ENCODE peak calls at places on chromosomes 7 and 10, in eight cellular contexts. One of them, this sample, is unnamed.

GRCh38 chr7:5139998-5140397 is 50.0 kb upstream of the WIPI2 start:
- DNase-seq in spleen: no peak
- DNase-seq in AG04450: no peak
- DNase-seq in GM23338: peak
- DNase-seq in endothelial cell: peak
- DNase-seq in tibial artery: no peak
- DNase-seq in cardiac muscle cell: peak
- DNase-seq in WTC11: peak
- DNase-seq in this sample: no peak

GRCh38 chr7:5478568-5479045 is 55.0 kb upstream of the TNRC18 start:
- DNase-seq in spleen: no peak
- DNase-seq in AG04450: no peak
- DNase-seq in GM23338: no peak
- DNase-seq in endothelial cell: no peak
- DNase-seq in tibial artery: no peak
- DNase-seq in cardiac muscle cell: no peak
- DNase-seq in WTC11: no peak
- DNase-seq in this sample: no peak

GRCh38 chr7:19920200-19920599 is 146.8 kb upstream of the TMEM196 start:
- DNase-seq in spleen: no peak
- DNase-seq in AG04450: no peak
- DNase-seq in GM23338: no peak
- DNase-seq in endothelial cell: no peak
- DNase-seq in tibial artery: no peak
- DNase-seq in cardiac muscle cell: peak
- DNase-seq in WTC11: no peak
- DNase-seq in this sample: no peak

GRCh38 chr10:75023074-75023473 is 88.4 kb upstream of the SAMD8 start:
- DNase-seq in spleen: no peak
- DNase-seq in AG04450: no peak
- DNase-seq in GM23338: no peak
- DNase-seq in endothelial cell: no peak
- DNase-seq in tibial artery: no peak
- DNase-seq in cardiac muscle cell: no peak
- DNase-seq in WTC11: no peak
- DNase-seq in this sample: no peak

GRCh38 chr10:114402871-114403544 is 1.3 kb downstream of the AFAP1L2 start:
- DNase-seq in spleen: no peak
- DNase-seq in AG04450: no peak
- DNase-seq in GM23338: peak
- DNase-seq in endothelial cell: no peak
- DNase-seq in tibial artery: no peak
- DNase-seq in cardiac muscle cell: no peak
- DNase-seq in WTC11: no peak
- DNase-seq in this sample: no peak

GRCh38 chr7:26369519-26370385 is 78.1 kb downstream of the SNX10 start:
- DNase-seq in spleen: no peak
- DNase-seq in AG04450: no peak
- DNase-seq in GM23338: peak
- DNase-seq in endothelial cell: peak
- DNase-seq in tibial artery: no peak
- DNase-seq in cardiac muscle cell: peak
- DNase-seq in WTC11: no peak
- DNase-seq in this sample: no peak

GRCh38 chr10:930415-931325 is 835 bp downstream of the LARP4B start:
- DNase-seq in spleen: peak
- DNase-seq in AG04450: no peak
- DNase-seq in GM23338: peak
- DNase-seq in endothelial cell: peak
- DNase-seq in tibial artery: no peak
- DNase-seq in cardiac muscle cell: peak
- DNase-seq in WTC11: peak
- DNase-seq in this sample: peak

GRCh38 chr7:21914671-21915070 is 31.0 kb downstream of the CDCA7L start:
- DNase-seq in spleen: no peak
- DNase-seq in AG04450: no peak
- DNase-seq in GM23338: no peak
- DNase-seq in endothelial cell: no peak
- DNase-seq in tibial artery: no peak
- DNase-seq in cardiac muscle cell: no peak
- DNase-seq in WTC11: no peak
- DNase-seq in this sample: no peak

GRCh38 chr10:110865184-110865803 is 6.4 kb upstream of the PDCD4 start:
- DNase-seq in spleen: no peak
- DNase-seq in AG04450: no peak
- DNase-seq in GM23338: no peak
- DNase-seq in endothelial cell: no peak
- DNase-seq in tibial artery: no peak
- DNase-seq in cardiac muscle cell: peak
- DNase-seq in WTC11: no peak
- DNase-seq in this sample: no peak

DNA sequence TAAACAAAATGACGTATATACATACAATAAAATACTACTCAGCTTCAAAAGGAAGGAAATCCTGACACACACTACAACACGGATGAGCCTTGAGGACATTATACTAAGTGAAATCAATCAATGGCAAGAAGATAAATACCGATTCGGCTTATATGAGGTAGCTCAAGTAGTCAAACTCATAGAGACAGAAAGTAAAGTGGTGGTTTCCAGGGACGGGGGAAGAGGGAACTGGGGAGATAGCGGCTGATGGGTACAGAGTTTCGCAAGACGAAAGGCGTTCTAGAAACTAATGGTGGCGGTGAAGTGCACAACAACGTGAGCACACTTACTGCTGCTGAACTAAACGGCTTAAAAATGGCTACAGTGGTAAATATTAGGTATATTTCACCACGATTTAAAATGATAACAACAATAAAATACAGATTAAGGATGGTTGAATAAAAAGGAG is 516.7 kb downstream of the PARD3 start:
- DNase-seq in spleen: no peak
- DNase-seq in AG04450: no peak
- DNase-seq in GM23338: no peak
- DNase-seq in endothelial cell: no peak
- DNase-seq in tibial artery: no peak
- DNase-seq in cardiac muscle cell: no peak
- DNase-seq in WTC11: no peak
- DNase-seq in this sample: no peak
- TF ChIP-seq CTCF in spleen: no peak
- TF ChIP-seq CTCF in AG04450: no peak
- TF ChIP-seq CTCF in GM23338: no peak
- TF ChIP-seq CTCF in endothelial cell: no peak
- TF ChIP-seq CTCF in tibial artery: no peak
- TF ChIP-seq CTCF in cardiac muscle cell: no peak
- TF ChIP-seq CTCF in WTC11: no peak
- TF ChIP-seq CTCF in this sample: no peak

DNA sequence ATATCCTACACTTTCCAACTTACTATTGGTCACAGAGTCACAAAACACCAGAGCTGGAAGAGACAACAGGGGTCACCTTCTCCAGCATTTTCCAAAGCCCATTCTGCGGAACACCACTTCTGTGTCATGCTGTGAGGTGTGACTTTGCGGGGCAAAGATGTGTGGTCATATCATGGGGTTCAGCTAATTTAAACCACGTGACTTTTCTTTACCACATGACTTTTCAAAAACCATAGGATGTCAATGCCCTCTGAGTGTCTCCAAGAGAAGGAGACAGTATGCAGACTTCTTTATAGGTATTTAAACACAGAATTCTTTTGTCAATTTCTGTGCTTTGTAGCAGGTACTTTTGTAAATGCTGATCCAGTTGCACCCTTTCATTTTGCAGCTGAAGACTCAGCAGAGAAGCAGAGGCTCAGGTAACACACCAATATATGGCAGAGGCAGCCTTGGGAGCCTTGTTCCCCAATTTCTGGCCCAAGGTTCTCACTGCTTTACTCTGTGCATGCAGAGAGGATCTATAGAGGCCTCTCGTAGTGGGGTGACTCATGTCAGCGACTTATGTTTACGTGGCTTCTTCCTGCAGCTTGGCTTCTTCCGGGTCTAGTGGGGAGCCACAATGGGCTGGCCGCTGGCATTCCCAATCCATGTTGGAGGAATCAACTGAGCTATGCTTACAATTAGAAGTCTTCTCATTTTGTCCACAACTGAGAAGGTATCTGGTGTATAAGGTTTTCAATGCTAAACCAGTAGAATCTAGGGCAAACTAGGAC is 104.0 kb upstream of the RHOBTB1 start:
- DNase-seq in spleen: no peak
- DNase-seq in AG04450: no peak
- DNase-seq in GM23338: no peak
- DNase-seq in endothelial cell: no peak
- DNase-seq in tibial artery: no peak
- DNase-seq in cardiac muscle cell: no peak
- DNase-seq in WTC11: no peak
- DNase-seq in this sample: no peak
- TF ChIP-seq CTCF in spleen: no peak
- TF ChIP-seq CTCF in AG04450: no peak
- TF ChIP-seq CTCF in GM23338: no peak
- TF ChIP-seq CTCF in endothelial cell: no peak
- TF ChIP-seq CTCF in tibial artery: no peak
- TF ChIP-seq CTCF in cardiac muscle cell: no peak
- TF ChIP-seq CTCF in WTC11: no peak
- TF ChIP-seq CTCF in this sample: no peak

GRCh38 chr7:88350118-88350517 is 43.4 kb upstream of the STEAP4 start:
- DNase-seq in spleen: no peak
- DNase-seq in AG04450: no peak
- DNase-seq in GM23338: no peak
- DNase-seq in endothelial cell: no peak
- DNase-seq in tibial artery: no peak
- DNase-seq in cardiac muscle cell: no peak
- DNase-seq in WTC11: no peak
- DNase-seq in this sample: no peak

GRCh38 chr7:88347098-88347497 is 40.4 kb upstream of the STEAP4 start:
- DNase-seq in spleen: no peak
- DNase-seq in AG04450: no peak
- DNase-seq in GM23338: peak
- DNase-seq in endothelial cell: no peak
- DNase-seq in tibial artery: no peak
- DNase-seq in cardiac muscle cell: no peak
- DNase-seq in WTC11: no peak
- DNase-seq in this sample: no peak

GRCh38 chr7:88344271-88344670 is 37.6 kb upstream of the STEAP4 start:
- DNase-seq in spleen: no peak
- DNase-seq in AG04450: no peak
- DNase-seq in GM23338: no peak
- DNase-seq in endothelial cell: no peak
- DNase-seq in tibial artery: no peak
- DNase-seq in cardiac muscle cell: no peak
- DNase-seq in WTC11: no peak
- DNase-seq in this sample: no peak

GRCh38 chr7:88346357-88346756 is 39.7 kb upstream of the STEAP4 start:
- DNase-seq in spleen: no peak
- DNase-seq in AG04450: no peak
- DNase-seq in GM23338: no peak
- DNase-seq in endothelial cell: no peak
- DNase-seq in tibial artery: no peak
- DNase-seq in cardiac muscle cell: no peak
- DNase-seq in WTC11: no peak
- DNase-seq in this sample: no peak

GRCh38 chr7:88344956-88345832 is 38.5 kb upstream of the STEAP4 start:
- DNase-seq in spleen: peak
- DNase-seq in AG04450: peak
- DNase-seq in GM23338: peak
- DNase-seq in endothelial cell: peak
- DNase-seq in tibial artery: peak
- DNase-seq in cardiac muscle cell: peak
- DNase-seq in WTC11: peak
- DNase-seq in this sample: no peak
- TF ChIP-seq CTCF in spleen: no peak
- TF ChIP-seq CTCF in AG04450: peak
- TF ChIP-seq CTCF in GM23338: peak
- TF ChIP-seq CTCF in endothelial cell: no peak
- TF ChIP-seq CTCF in tibial artery: no peak
- TF ChIP-seq CTCF in cardiac muscle cell: peak
- TF ChIP-seq CTCF in WTC11: no peak
- TF ChIP-seq CTCF in this sample: peak

GRCh38 chr7:29194206-29194593 is 375 bp upstream of the CHN2 start:
- DNase-seq in spleen: peak
- DNase-seq in AG04450: no peak
- DNase-seq in GM23338: peak
- DNase-seq in endothelial cell: peak
- DNase-seq in tibial artery: no peak
- DNase-seq in cardiac muscle cell: peak
- DNase-seq in WTC11: peak
- DNase-seq in this sample: peak

GRCh38 chr7:29196191-29196590 is 1.6 kb downstream of the CHN2 start:
- DNase-seq in spleen: no peak
- DNase-seq in AG04450: no peak
- DNase-seq in GM23338: no peak
- DNase-seq in endothelial cell: no peak
- DNase-seq in tibial artery: no peak
- DNase-seq in cardiac muscle cell: no peak
- DNase-seq in WTC11: no peak
- DNase-seq in this sample: no peak

GRCh38 chr7:29192811-29193210 is 1.8 kb upstream of the CHN2 start:
- DNase-seq in spleen: no peak
- DNase-seq in AG04450: no peak
- DNase-seq in GM23338: no peak
- DNase-seq in endothelial cell: no peak
- DNase-seq in tibial artery: no peak
- DNase-seq in cardiac muscle cell: no peak
- DNase-seq in WTC11: no peak
- DNase-seq in this sample: no peak

GRCh38 chr7:29193316-29194205 is 1.0 kb upstream of the CHN2 start:
- DNase-seq in spleen: no peak
- DNase-seq in AG04450: no peak
- DNase-seq in GM23338: peak
- DNase-seq in endothelial cell: no peak
- DNase-seq in tibial artery: no peak
- DNase-seq in cardiac muscle cell: no peak
- DNase-seq in WTC11: peak
- DNase-seq in this sample: no peak

DNA sequence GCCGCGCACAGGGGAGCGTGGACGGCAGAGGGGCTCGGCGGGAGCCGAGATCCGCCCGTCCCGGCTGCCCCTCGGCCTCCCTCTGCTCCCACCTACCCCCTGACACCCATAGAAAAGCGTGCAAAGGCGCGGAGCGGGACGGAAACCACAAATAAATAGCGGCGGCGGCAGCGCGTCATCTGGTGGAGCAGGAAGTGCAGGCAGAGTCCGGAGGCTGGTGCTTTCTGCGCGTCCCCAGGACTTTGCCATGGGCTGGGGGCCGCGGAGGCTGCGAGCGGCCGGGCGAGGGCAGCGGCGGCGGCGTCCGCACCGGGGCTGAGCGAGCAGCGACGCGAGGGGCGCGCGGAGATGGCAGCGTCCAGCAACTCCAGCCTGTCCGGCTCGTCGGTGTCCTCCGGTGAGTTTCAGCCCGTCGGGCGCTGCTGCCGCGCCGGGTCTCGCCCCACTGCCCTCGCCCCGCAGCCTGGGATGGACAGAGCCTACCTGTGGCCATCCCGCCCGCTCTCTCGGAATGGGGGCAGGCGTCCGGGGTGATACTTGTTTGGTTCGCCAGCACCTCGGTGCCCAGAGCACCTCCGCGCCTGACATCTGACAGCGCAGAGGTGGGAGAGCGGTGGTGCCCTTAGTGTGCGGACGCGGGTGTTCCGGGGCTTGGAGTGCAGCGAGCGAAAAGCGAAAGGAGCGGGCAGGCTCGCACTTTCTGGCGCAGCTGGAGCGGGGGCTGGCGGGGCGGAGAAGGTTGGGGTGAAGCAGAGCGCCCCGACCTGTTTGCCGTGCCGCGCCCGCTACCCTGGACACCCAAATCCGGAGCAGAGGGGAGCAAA is at the start of gene CHN2:
- DNase-seq in spleen: peak
- DNase-seq in AG04450: no peak
- DNase-seq in GM23338: peak
- DNase-seq in endothelial cell: peak
- DNase-seq in tibial artery: peak
- DNase-seq in cardiac muscle cell: peak
- DNase-seq in WTC11: peak
- DNase-seq in this sample: peak
- TF ChIP-seq CTCF in spleen: no peak
- TF ChIP-seq CTCF in AG04450: no peak
- TF ChIP-seq CTCF in GM23338: peak
- TF ChIP-seq CTCF in endothelial cell: no peak
- TF ChIP-seq CTCF in tibial artery: no peak
- TF ChIP-seq CTCF in cardiac muscle cell: no peak
- TF ChIP-seq CTCF in WTC11: no peak
- TF ChIP-seq CTCF in this sample: no peak